ENCODE peak calls at places on chromosomes 11 and 22, in ten cellular contexts. One of them, this sample, is unnamed.

GRCh38 chr22:46078241-46079092 is 71.9 kb upstream of the PPARA start:
- DNase-seq in hepatocyte: no peak
- DNase-seq in A549: no peak
- DNase-seq in GM23248: peak; percentile 95
- DNase-seq in gastrocnemius medialis: peak; percentile 83
- DNase-seq in stomach: peak; percentile 81
- DNase-seq in uterus: peak; percentile 85
- DNase-seq in colonic mucosa: no peak
- DNase-seq in kidney: peak; percentile 92
- DNase-seq in CD8-positive, alpha-beta T cell: no peak
- DNase-seq in this sample: peak; percentile 61

GRCh38 chr22:38871360-38872171 is 450 bp downstream of the CBX6 start:
- DNase-seq in hepatocyte: peak; percentile 50
- DNase-seq in A549: no peak
- DNase-seq in GM23248: peak; percentile 64
- DNase-seq in gastrocnemius medialis: no peak
- DNase-seq in stomach: peak; percentile 25
- DNase-seq in uterus: no peak
- DNase-seq in colonic mucosa: no peak
- DNase-seq in kidney: peak; percentile 83
- DNase-seq in CD8-positive, alpha-beta T cell: no peak
- DNase-seq in this sample: no peak

GRCh38 chr11:733072-733471 is 14.2 kb upstream of the TALDO1 start:
- DNase-seq in hepatocyte: no peak
- DNase-seq in A549: no peak
- DNase-seq in GM23248: no peak
- DNase-seq in gastrocnemius medialis: no peak
- DNase-seq in stomach: no peak
- DNase-seq in uterus: no peak
- DNase-seq in colonic mucosa: no peak
- DNase-seq in kidney: no peak
- DNase-seq in CD8-positive, alpha-beta T cell: no peak
- DNase-seq in this sample: no peak

GRCh38 chr11:79165908-79166307 is 274.9 kb downstream of the TENM4 start:
- DNase-seq in hepatocyte: no peak
- DNase-seq in A549: no peak
- DNase-seq in GM23248: no peak
- DNase-seq in gastrocnemius medialis: no peak
- DNase-seq in stomach: no peak
- DNase-seq in uterus: no peak
- DNase-seq in colonic mucosa: no peak
- DNase-seq in kidney: no peak
- DNase-seq in CD8-positive, alpha-beta T cell: no peak
- DNase-seq in this sample: no peak

GRCh38 chr22:36673821-36674220 is 29.7 kb downstream of the CACNG2 start:
- DNase-seq in hepatocyte: no peak
- DNase-seq in A549: no peak
- DNase-seq in GM23248: no peak
- DNase-seq in gastrocnemius medialis: no peak
- DNase-seq in stomach: no peak
- DNase-seq in uterus: no peak
- DNase-seq in colonic mucosa: no peak
- DNase-seq in kidney: no peak
- DNase-seq in CD8-positive, alpha-beta T cell: no peak
- DNase-seq in this sample: no peak

GRCh38 chr11:94946812-94947211 is 26.5 kb downstream of the CWC15 start:
- DNase-seq in hepatocyte: no peak
- DNase-seq in A549: no peak
- DNase-seq in GM23248: no peak
- DNase-seq in gastrocnemius medialis: no peak
- DNase-seq in stomach: no peak
- DNase-seq in uterus: no peak
- DNase-seq in colonic mucosa: no peak
- DNase-seq in kidney: no peak
- DNase-seq in CD8-positive, alpha-beta T cell: no peak
- DNase-seq in this sample: no peak

GRCh38 chr11:95358516-95359322 is 127.7 kb upstream of the SESN3 start:
- DNase-seq in hepatocyte: no peak
- DNase-seq in A549: no peak
- DNase-seq in GM23248: peak; percentile 15
- DNase-seq in gastrocnemius medialis: no peak
- DNase-seq in stomach: no peak
- DNase-seq in uterus: peak; percentile 23
- DNase-seq in colonic mucosa: no peak
- DNase-seq in kidney: no peak
- DNase-seq in CD8-positive, alpha-beta T cell: no peak
- DNase-seq in this sample: no peak

GRCh38 chr22:20228939-20229272 is 39.2 kb downstream of the RTN4R start:
- DNase-seq in hepatocyte: no peak
- DNase-seq in A549: no peak
- DNase-seq in GM23248: no peak
- DNase-seq in gastrocnemius medialis: no peak
- DNase-seq in stomach: no peak
- DNase-seq in uterus: no peak
- DNase-seq in colonic mucosa: no peak
- DNase-seq in kidney: no peak
- DNase-seq in CD8-positive, alpha-beta T cell: no peak
- DNase-seq in this sample: no peak

GRCh38 chr11:19163627-19164026 is 38.2 kb downstream of the CSRP3 start:
- DNase-seq in hepatocyte: no peak
- DNase-seq in A549: no peak
- DNase-seq in GM23248: no peak
- DNase-seq in gastrocnemius medialis: no peak
- DNase-seq in stomach: no peak
- DNase-seq in uterus: no peak
- DNase-seq in colonic mucosa: no peak
- DNase-seq in kidney: no peak
- DNase-seq in CD8-positive, alpha-beta T cell: no peak
- DNase-seq in this sample: no peak

GRCh38 chr11:116836648-116837023 is 786 bp downstream of the APOA1 start:
- DNase-seq in hepatocyte: no peak
- DNase-seq in A549: no peak
- DNase-seq in GM23248: no peak
- DNase-seq in gastrocnemius medialis: no peak
- DNase-seq in stomach: no peak
- DNase-seq in uterus: no peak
- DNase-seq in colonic mucosa: no peak
- DNase-seq in kidney: no peak
- DNase-seq in CD8-positive, alpha-beta T cell: no peak
- DNase-seq in this sample: no peak

GRCh38 chr11:116835042-116835772 is 2.2 kb downstream of the APOA1 start:
- DNase-seq in hepatocyte: no peak
- DNase-seq in A549: no peak
- DNase-seq in GM23248: no peak
- DNase-seq in gastrocnemius medialis: no peak
- DNase-seq in stomach: no peak
- DNase-seq in uterus: no peak
- DNase-seq in colonic mucosa: no peak
- DNase-seq in kidney: no peak
- DNase-seq in CD8-positive, alpha-beta T cell: no peak
- DNase-seq in this sample: no peak

GRCh38 chr11:116837231-116838091 is at the start of gene APOA1:
- DNase-seq in hepatocyte: peak; percentile 79
- DNase-seq in A549: no peak
- DNase-seq in GM23248: no peak
- DNase-seq in gastrocnemius medialis: no peak
- DNase-seq in stomach: no peak
- DNase-seq in uterus: peak; percentile 46
- DNase-seq in colonic mucosa: no peak
- DNase-seq in kidney: no peak
- DNase-seq in CD8-positive, alpha-beta T cell: no peak
- DNase-seq in this sample: no peak

GRCh38 chr11:116833816-116834534 is 3.4 kb downstream of the APOA1 start:
- DNase-seq in hepatocyte: no peak
- DNase-seq in A549: no peak
- DNase-seq in GM23248: no peak
- DNase-seq in gastrocnemius medialis: no peak
- DNase-seq in stomach: no peak
- DNase-seq in uterus: no peak
- DNase-seq in colonic mucosa: no peak
- DNase-seq in kidney: no peak
- DNase-seq in CD8-positive, alpha-beta T cell: no peak
- DNase-seq in this sample: no peak

GRCh38 chr11:116835791-116836647 is 1.4 kb downstream of the APOA1 start:
- DNase-seq in hepatocyte: peak; percentile 95
- DNase-seq in A549: peak; percentile 67
- DNase-seq in GM23248: peak; percentile 98
- DNase-seq in gastrocnemius medialis: peak; percentile 87
- DNase-seq in stomach: peak; percentile 91
- DNase-seq in uterus: peak; percentile 77
- DNase-seq in colonic mucosa: peak; percentile 87
- DNase-seq in kidney: peak; percentile 95
- DNase-seq in CD8-positive, alpha-beta T cell: peak; percentile 72
- DNase-seq in this sample: peak; percentile 89
- H3K4me3 ChIP-seq in hepatocyte: no peak overlapping the region
- H3K4me3 ChIP-seq in A549: peak overlapping the region; percentile 27
- H3K4me3 ChIP-seq in GM23248: peak overlapping the region; percentile 46
- H3K4me3 ChIP-seq in gastrocnemius medialis: peak overlapping the region; percentile 45
- H3K4me3 ChIP-seq in stomach: peak overlapping the region; percentile 35
- H3K4me3 ChIP-seq in uterus: peak overlapping the region; percentile 34
- H3K4me3 ChIP-seq in colonic mucosa: peak overlapping the region; percentile 31
- H3K4me3 ChIP-seq in kidney: peak overlapping the region; percentile 26
- H3K4me3 ChIP-seq in CD8-positive, alpha-beta T cell: peak overlapping the region; percentile 63
- H3K4me3 ChIP-seq in this sample: peak overlapping the region; percentile 10

GRCh38 chr11:72736452-72737069 is 15.6 kb downstream of the ARAP1 start:
- DNase-seq in hepatocyte: no peak
- DNase-seq in A549: peak; percentile 56
- DNase-seq in GM23248: peak; percentile 86
- DNase-seq in gastrocnemius medialis: peak; percentile 58
- DNase-seq in stomach: no peak
- DNase-seq in uterus: no peak
- DNase-seq in colonic mucosa: no peak
- DNase-seq in kidney: peak; percentile 84
- DNase-seq in CD8-positive, alpha-beta T cell: peak; percentile 61
- DNase-seq in this sample: peak; percentile 90

GRCh38 chr11:72739240-72740059 is 12.8 kb downstream of the ARAP1 start:
- DNase-seq in hepatocyte: no peak
- DNase-seq in A549: no peak
- DNase-seq in GM23248: no peak
- DNase-seq in gastrocnemius medialis: no peak
- DNase-seq in stomach: no peak
- DNase-seq in uterus: no peak
- DNase-seq in colonic mucosa: no peak
- DNase-seq in kidney: peak; percentile 66
- DNase-seq in CD8-positive, alpha-beta T cell: no peak
- DNase-seq in this sample: peak; percentile 72

GRCh38 chr11:72735495-72736027 is 16.6 kb downstream of the ARAP1 start:
- DNase-seq in hepatocyte: peak; percentile 81
- DNase-seq in A549: no peak
- DNase-seq in GM23248: peak; percentile 78
- DNase-seq in gastrocnemius medialis: no peak
- DNase-seq in stomach: no peak
- DNase-seq in uterus: peak; percentile 73
- DNase-seq in colonic mucosa: no peak
- DNase-seq in kidney: peak; percentile 17
- DNase-seq in CD8-positive, alpha-beta T cell: no peak
- DNase-seq in this sample: peak; percentile 37

GRCh38 chr11:72738199-72739141 is 13.7 kb downstream of the ARAP1 start:
- DNase-seq in hepatocyte: peak; percentile 56
- DNase-seq in A549: no peak
- DNase-seq in GM23248: peak; percentile 83
- DNase-seq in gastrocnemius medialis: peak; percentile 52
- DNase-seq in stomach: peak; percentile 52
- DNase-seq in uterus: no peak
- DNase-seq in colonic mucosa: no peak
- DNase-seq in kidney: peak; percentile 71
- DNase-seq in CD8-positive, alpha-beta T cell: no peak
- DNase-seq in this sample: peak; percentile 88

GRCh38 chr11:72737341-72737740 is 14.9 kb downstream of the ARAP1 start:
- DNase-seq in hepatocyte: no peak
- DNase-seq in A549: no peak
- DNase-seq in GM23248: no peak
- DNase-seq in gastrocnemius medialis: no peak
- DNase-seq in stomach: no peak
- DNase-seq in uterus: no peak
- DNase-seq in colonic mucosa: no peak
- DNase-seq in kidney: peak; percentile 4
- DNase-seq in CD8-positive, alpha-beta T cell: no peak
- DNase-seq in this sample: no peak
- H3K4me1 ChIP-seq in hepatocyte: peaks cover 14% of the 10 kb centered on the region
- H3K4me1 ChIP-seq in A549: peaks cover 43% of the 10 kb centered on the region
- H3K4me1 ChIP-seq in GM23248: peaks cover 45% of the 10 kb centered on the region
- H3K4me1 ChIP-seq in gastrocnemius medialis: peaks cover 6% of the 10 kb centered on the region
- H3K4me1 ChIP-seq in stomach: peaks cover 21% of the 10 kb centered on the region
- H3K4me1 ChIP-seq in uterus: no peaks in the 10 kb centered on the region
- H3K4me1 ChIP-seq in colonic mucosa: peaks cover 6% of the 10 kb centered on the region
- H3K4me1 ChIP-seq in kidney: peaks cover 25% of the 10 kb centered on the region
- H3K4me1 ChIP-seq in CD8-positive, alpha-beta T cell: peaks cover 60% of the 10 kb centered on the region
- H3K4me1 ChIP-seq in this sample: peaks cover 37% of the 10 kb centered on the region

DNA sequence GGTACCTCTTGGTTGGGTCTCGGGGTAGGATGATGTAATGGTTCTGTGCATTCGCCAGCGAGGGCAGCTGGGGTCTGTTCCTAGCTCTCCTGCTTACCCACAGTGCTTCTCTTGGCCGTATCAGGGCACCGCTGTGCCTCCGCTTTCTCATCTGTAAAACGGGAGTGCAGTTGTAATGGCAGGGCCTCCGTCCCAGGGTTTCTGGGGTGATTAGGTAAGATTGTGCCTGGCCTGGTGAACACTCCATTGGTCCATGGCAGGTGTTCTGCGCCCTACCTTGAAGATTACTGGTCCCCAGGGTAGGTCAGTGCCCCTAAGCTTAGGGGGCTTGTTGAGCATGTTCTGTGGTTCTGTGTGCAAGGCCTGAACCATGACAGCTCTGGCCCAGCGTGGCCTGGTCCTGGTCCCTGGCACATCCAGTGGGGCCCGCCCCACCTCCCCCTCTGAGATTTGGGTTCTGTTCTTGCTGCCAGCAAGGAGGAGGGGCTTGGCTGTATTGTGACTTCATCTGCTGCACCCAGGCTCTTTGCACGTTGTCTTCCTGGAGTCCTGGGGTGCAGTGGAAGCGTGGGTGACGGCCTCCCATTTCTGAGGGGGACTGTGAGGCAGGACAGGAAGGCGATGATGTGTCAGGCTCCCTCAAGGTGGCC is 4.9 kb downstream of the MYRF start:
- DNase-seq in hepatocyte: no peak
- DNase-seq in A549: no peak
- DNase-seq in GM23248: no peak
- DNase-seq in gastrocnemius medialis: no peak
- DNase-seq in stomach: peak; percentile 72
- DNase-seq in uterus: no peak
- DNase-seq in colonic mucosa: no peak
- DNase-seq in kidney: no peak
- DNase-seq in CD8-positive, alpha-beta T cell: no peak
- DNase-seq in this sample: no peak
- H3K4me3 ChIP-seq in hepatocyte: no peak overlapping the region
- H3K4me3 ChIP-seq in A549: peak overlapping the region; percentile 23
- H3K4me3 ChIP-seq in GM23248: no peak overlapping the region
- H3K4me3 ChIP-seq in gastrocnemius medialis: no peak overlapping the region
- H3K4me3 ChIP-seq in stomach: no peak overlapping the region
- H3K4me3 ChIP-seq in uterus: no peak overlapping the region
- H3K4me3 ChIP-seq in colonic mucosa: no peak overlapping the region
- H3K4me3 ChIP-seq in kidney: peak overlapping the region; percentile 25
- H3K4me3 ChIP-seq in CD8-positive, alpha-beta T cell: no peak overlapping the region
- H3K4me3 ChIP-seq in this sample: no peak overlapping the region

DNA sequence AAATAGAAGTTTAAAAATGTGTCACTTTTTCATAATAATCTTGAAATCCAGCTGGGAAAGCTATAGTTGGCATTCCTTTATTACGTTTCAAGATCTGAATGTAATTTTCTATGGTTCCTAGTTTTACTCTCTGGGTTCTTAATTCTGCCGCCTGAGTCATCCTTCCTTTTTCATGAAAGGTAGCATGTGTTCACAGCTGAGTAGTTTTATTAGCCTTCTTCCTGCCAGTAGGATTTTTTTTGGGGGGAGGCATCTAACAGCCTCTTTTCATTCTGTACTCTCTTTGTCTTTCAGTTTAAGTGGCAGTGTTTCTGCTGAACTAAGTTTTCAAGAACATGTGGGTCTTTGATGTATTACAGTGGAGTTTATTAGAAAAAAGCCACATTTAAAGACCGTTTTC is 36.5 kb downstream of the OR2AG2 start:
- DNase-seq in hepatocyte: no peak
- DNase-seq in A549: no peak
- DNase-seq in GM23248: peak; percentile 58
- DNase-seq in gastrocnemius medialis: no peak
- DNase-seq in stomach: no peak
- DNase-seq in uterus: no peak
- DNase-seq in colonic mucosa: no peak
- DNase-seq in kidney: no peak
- DNase-seq in CD8-positive, alpha-beta T cell: no peak
- DNase-seq in this sample: no peak
- H3K4me1 ChIP-seq in hepatocyte: no peaks in the 10 kb centered on the region
- H3K4me1 ChIP-seq in A549: no peaks in the 10 kb centered on the region
- H3K4me1 ChIP-seq in GM23248: peaks cover 7% of the 10 kb centered on the region
- H3K4me1 ChIP-seq in gastrocnemius medialis: no peaks in the 10 kb centered on the region
- H3K4me1 ChIP-seq in stomach: no peaks in the 10 kb centered on the region
- H3K4me1 ChIP-seq in uterus: no peaks in the 10 kb centered on the region
- H3K4me1 ChIP-seq in colonic mucosa: no peaks in the 10 kb centered on the region
- H3K4me1 ChIP-seq in kidney: no peaks in the 10 kb centered on the region
- H3K4me1 ChIP-seq in CD8-positive, alpha-beta T cell: peaks cover 72% of the 10 kb centered on the region
- H3K4me1 ChIP-seq in this sample: peaks cover 48% of the 10 kb centered on the region

This sample was measured in left lung.